ENCODE peak calls at places on chromosomes 7 and 10, in ten cellular contexts. J is CD4-positive, CD25-positive, alpha-beta regulatory T cell; K is fibroblast of lung; O is prostate gland; D is RWPE1; C is mammary epithelial cell; B is foreskin keratinocyte; V is sigmoid colon; M is GM23248; S is naive thymus-derived CD4-positive, alpha-beta T cell. Z is an unnamed sample.

GRCh38 chr7:96667026-96667425 is 42.6 kb downstream of the SEM1 start:
- DNase-seq in J (no peak), K (peak), O (no peak), D (no peak), C (no peak), B (no peak), V (no peak), M (no peak), S (no peak), Z (no peak)

GRCh38 chr10:35329520-35329919 is 6.8 kb upstream of the CCNY start:
- DNase-seq in J (no peak), K (no peak), O (no peak), D (no peak), C (no peak), B (no peak), V (no peak), M (no peak), S (no peak), Z (peak)

GRCh38 chr7:143227806-143228205 is 6.0 kb downstream of the TAS2R40 start:
- DNase-seq in J (no peak), K (no peak), O (no peak), D (no peak), C (no peak), B (no peak), V (no peak), M (peak), S (no peak), Z (no peak)

GRCh38 chr10:129140861-129141260 is 326.2 kb upstream of the MGMT start:
- DNase-seq in J (no peak), K (no peak), O (no peak), D (no peak), C (no peak), B (no peak), V (no peak), M (no peak), S (no peak), Z (no peak)

GRCh38 chr7:5528815-5529442 is 105.3 kb upstream of the TNRC18 start:
- DNase-seq in J (no peak), K (peak), O (no peak), D (no peak), C (no peak), B (no peak), V (peak), M (peak), S (no peak), Z (no peak)

GRCh38 chr10:62996925-62997324 is 136.2 kb upstream of the NRBF2 start:
- DNase-seq in J (no peak), K (peak), O (no peak), D (no peak), C (no peak), B (no peak), V (no peak), M (no peak), S (no peak), Z (no peak)

GRCh38 chr10:102450374-102451104 is 804 bp downstream of the C10orf95 start:
- DNase-seq in J (peak), K (peak), O (peak), D (peak), C (peak), B (peak), V (peak), M (peak), S (peak), Z (peak)

GRCh38 chr10:119489572-119490326 is 52.8 kb downstream of the RGS10 start:
- DNase-seq in J (peak), K (peak), O (no peak), D (peak), C (peak), B (no peak), V (peak), M (peak), S (peak), Z (peak)

GRCh38 chr7:33215992-33216391 is 86.6 kb downstream of the BBS9 start:
- DNase-seq in J (no peak), K (no peak), O (no peak), D (no peak), C (no peak), B (no peak), V (no peak), M (no peak), S (no peak), Z (no peak)

GRCh38 chr10:27038168-27038567 is 62.1 kb downstream of the ANKRD26 start:
- DNase-seq in J (no peak), K (no peak), O (no peak), D (no peak), C (no peak), B (no peak), V (peak), M (no peak), S (no peak), Z (no peak)

GRCh38 chr7:27191716-27192545 is 6.9 kb upstream of the HOXA11 start:
- DNase-seq in J (no peak), K (no peak), O (peak), D (no peak), C (no peak), B (no peak), V (peak), M (no peak), S (no peak), Z (no peak)

GRCh38 chr7:103799298-103799697 is 190.2 kb downstream of the RELN start:
- DNase-seq in J (no peak), K (no peak), O (no peak), D (no peak), C (no peak), B (no peak), V (no peak), M (no peak), S (no peak), Z (no peak)

GRCh38 chr10:13990918-13991317 is 339.8 kb downstream of the FRMD4A start:
- DNase-seq in J (no peak), K (peak), O (peak), D (no peak), C (no peak), B (no peak), V (no peak), M (peak), S (no peak), Z (no peak)

GRCh38 chr7:133529861-133530260 is 277.0 kb downstream of the EXOC4 start:
- DNase-seq in J (no peak), K (no peak), O (no peak), D (no peak), C (no peak), B (no peak), V (no peak), M (no peak), S (no peak), Z (no peak)

GRCh38 chr10:27192284-27192683 is 37.1 kb downstream of the MASTL start:
- DNase-seq in J (no peak), K (peak), O (no peak), D (peak), C (peak), B (peak), V (no peak), M (peak), S (no peak), Z (no peak)

GRCh38 chr10:84290235-84290634 is 38.2 kb upstream of the CCSER2 start:
- DNase-seq in J (no peak), K (no peak), O (no peak), D (no peak), C (no peak), B (no peak), V (no peak), M (no peak), S (no peak), Z (no peak)

GRCh38 chr10:70688828-70689227 is 16.5 kb downstream of the ADAMTS14 start:
- DNase-seq in J (no peak), K (no peak), O (no peak), D (no peak), C (no peak), B (no peak), V (no peak), M (no peak), S (no peak), Z (no peak)

GRCh38 chr10:86723009-86723408 is 33.4 kb upstream of the BMPR1A start:
- DNase-seq in J (no peak), K (no peak), O (no peak), D (no peak), C (no peak), B (no peak), V (no peak), M (no peak), S (no peak), Z (no peak)

GRCh38 chr7:84337386-84337785 is 142.8 kb upstream of the SEMA3A start:
- DNase-seq in J (no peak), K (peak), O (no peak), D (peak), C (peak), B (peak), V (no peak), M (peak), S (no peak), Z (no peak)

GRCh38 chr7:28483868-28484267 is 71.5 kb downstream of the CREB5 start:
- DNase-seq in J (no peak), K (peak), O (no peak), D (no peak), C (peak), B (peak), V (no peak), M (peak), S (no peak), Z (no peak)

GRCh38 chr7:93016085-93016471 is 101.7 kb downstream of the SAMD9 start:
- DNase-seq in J (no peak), K (peak), O (peak), D (no peak), C (no peak), B (no peak), V (no peak), M (peak), S (no peak), Z (no peak)

GRCh38 chr7:30302656-30303311 is 18.4 kb downstream of the ZNRF2 start:
- DNase-seq in J (no peak), K (no peak), O (no peak), D (no peak), C (no peak), B (no peak), V (no peak), M (no peak), S (no peak), Z (no peak)

GRCh38 chr10:97921581-97922377 is 72.1 kb downstream of the GOLGA7B start:
- DNase-seq in J (no peak), K (peak), O (no peak), D (no peak), C (no peak), B (no peak), V (no peak), M (peak), S (no peak), Z (no peak)

GRCh38 chr7:29588900-29589696 is 25.5 kb downstream of the PRR15 start:
- DNase-seq in J (no peak), K (no peak), O (no peak), D (peak), C (no peak), B (no peak), V (no peak), M (peak), S (no peak), Z (peak)

DNA sequence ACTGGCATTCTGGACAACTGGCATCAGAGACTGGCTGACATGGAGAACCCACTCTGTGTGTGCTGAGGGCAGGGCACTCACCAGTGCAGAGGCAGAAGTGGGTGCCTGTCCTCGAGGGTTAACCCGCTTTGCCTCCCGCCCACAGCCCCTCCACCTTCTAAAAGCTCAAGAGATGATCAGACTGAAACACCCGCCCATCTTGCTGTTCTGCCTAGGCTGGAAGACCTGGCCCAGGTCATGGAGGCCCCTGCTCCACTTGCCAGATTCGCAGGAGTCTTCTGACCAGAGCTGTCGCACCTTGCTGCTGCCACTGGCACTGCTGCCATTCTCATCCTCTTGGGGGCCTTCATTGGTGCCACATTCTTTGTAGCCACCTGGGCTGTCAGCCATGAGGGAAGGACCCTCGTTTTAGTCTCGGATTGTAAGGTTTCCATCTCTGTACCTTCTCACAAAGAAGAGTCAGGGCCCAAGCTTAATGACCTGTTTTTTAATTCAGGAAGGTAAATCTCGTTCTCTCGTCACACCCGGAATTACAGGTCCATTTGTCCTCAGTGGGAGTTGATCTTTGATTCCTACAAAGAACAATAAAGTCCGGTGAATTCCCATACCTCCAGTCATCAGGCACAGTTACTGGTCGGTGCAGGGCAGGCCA is 1.9 kb downstream of the CYREN start:
- DNase-seq in J (no peak), K (no peak), O (no peak), D (no peak), C (no peak), B (no peak), V (no peak), M (no peak), S (no peak), Z (no peak)
- H3K27ac ChIP-seq in J (peak), K (peak), O (no peak), D (peak), C (no peak), B (no peak), V (peak), M (peak), S (peak), Z (no peak)

GRCh38 chr10:116719712-116720111 is 22.7 kb downstream of the HSPA12A start:
- DNase-seq in J (no peak), K (peak), O (no peak), D (no peak), C (no peak), B (no peak), V (no peak), M (peak), S (no peak), Z (no peak)
- H3K27ac ChIP-seq in J (no peak), K (no peak), O (no peak), D (no peak), C (no peak), B (no peak), V (no peak), M (no peak), S (no peak), Z (no peak)

GRCh38 chr7:100583132-100584045 is 2.5 kb downstream of the LRCH4 start:
- DNase-seq in J (peak), K (peak), O (peak), D (no peak), C (no peak), B (no peak), V (peak), M (no peak), S (peak), Z (no peak)
- H3K27ac ChIP-seq in J (peak), K (peak), O (peak), D (peak), C (no peak), B (no peak), V (peak), M (no peak), S (peak), Z (no peak)

DNA sequence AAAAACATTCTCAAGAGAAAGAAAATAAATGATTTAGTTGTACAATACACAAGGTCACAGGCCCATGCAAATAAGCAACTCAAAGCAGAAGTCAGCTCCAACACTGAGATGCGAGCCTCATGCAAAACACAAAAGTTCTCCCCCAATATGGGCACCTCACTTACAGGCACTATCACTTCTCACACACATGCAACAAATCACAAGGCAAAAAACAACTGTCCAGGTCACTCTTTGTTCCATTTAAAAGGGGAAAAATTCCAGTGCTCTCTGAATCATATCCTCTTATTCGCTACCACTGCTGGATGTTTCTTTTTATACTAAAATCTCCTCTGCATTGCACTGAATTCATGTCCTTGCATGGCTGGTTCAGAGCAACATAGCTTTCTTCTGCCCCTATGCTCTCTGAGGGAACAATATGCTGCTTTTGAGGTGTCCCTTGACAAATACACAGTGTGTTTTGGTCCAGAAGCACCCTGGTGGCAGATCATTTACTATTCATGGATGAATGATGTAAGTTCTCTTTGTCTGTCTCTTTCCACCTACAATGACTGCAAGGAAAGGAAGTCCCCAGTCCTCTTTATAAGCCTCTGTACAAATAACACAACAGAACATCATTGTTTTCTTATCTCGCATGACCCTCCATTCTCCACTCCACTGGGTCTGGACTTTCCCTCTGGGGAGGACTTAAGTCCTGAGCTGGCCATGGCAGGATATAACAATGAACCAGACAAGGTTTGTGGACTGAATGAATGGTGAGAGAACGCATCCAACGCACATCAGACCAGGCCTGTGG is 85.4 kb upstream of the GSDME start:
- DNase-seq in J (no peak), K (peak), O (no peak), D (no peak), C (peak), B (no peak), V (no peak), M (peak), S (no peak), Z (peak)
- H3K27ac ChIP-seq in J (no peak), K (no peak), O (no peak), D (no peak), C (no peak), B (no peak), V (no peak), M (peak), S (no peak), Z (no peak)

DNA sequence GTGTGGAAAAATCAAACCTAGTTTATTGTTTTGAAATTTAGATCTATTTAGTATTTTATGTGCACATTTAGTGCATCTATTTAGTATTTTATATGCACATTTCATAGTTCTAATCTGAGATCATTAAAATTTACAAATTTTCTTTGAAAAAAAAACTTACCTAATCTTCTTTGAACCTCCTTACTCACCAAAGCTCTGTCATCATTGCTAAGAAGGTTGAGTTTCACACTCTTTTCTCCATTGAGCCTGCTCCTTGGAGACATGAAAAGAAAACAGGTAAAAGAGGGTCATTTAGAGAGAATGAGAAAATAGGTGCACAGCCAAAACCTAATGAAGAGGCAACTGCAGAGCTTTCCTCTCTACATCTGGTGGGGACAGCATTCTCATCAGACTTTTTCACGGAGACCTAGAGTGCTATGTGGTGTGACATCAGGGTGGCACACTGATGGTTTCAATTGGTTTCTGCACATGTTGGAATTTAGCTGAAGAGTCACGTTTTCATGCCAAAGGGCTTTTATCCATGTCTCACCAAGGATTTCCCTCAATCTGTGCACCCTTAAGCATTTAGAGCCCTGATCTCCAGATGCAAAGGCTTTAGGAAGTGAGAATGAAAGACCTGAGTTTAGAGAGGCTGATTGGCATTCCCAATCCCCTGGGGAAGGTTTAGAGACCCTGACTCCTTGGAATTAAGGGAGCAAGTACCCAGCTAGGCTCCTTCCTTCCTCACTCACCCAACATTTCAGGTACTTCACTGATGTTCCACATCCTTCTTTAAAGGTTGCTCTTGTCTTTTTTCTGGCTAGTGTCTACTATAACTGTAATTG is 89.2 kb upstream of the CAPZA2 start:
- DNase-seq in J (no peak), K (no peak), O (no peak), D (no peak), C (no peak), B (no peak), V (no peak), M (no peak), S (no peak), Z (no peak)
- H3K27ac ChIP-seq in J (no peak), K (no peak), O (no peak), D (no peak), C (peak), B (no peak), V (no peak), M (peak), S (no peak), Z (no peak)

GRCh38 chr7:128708235-128708634 is 30.9 kb upstream of the CALU start:
- DNase-seq in J (no peak), K (no peak), O (no peak), D (no peak), C (no peak), B (no peak), V (no peak), M (no peak), S (no peak), Z (peak)
- H3K27ac ChIP-seq in J (no peak), K (no peak), O (no peak), D (no peak), C (no peak), B (peak), V (no peak), M (no peak), S (no peak), Z (peak)